ENCODE peak calls at places on chromosomes 1 and 21, in seven cellular contexts. W is GM12878, N is K562, H is H1, F is SK-N-SH, A is HCT116, R is HepG2. K is an unnamed sample.

GRCh38 chr1:47643506-47644215 is 205.8 kb downstream of the FOXD2 start:
- DNase-seq in W (no peak), N (no peak), H (no peak), F (no peak), A (no peak), R (no peak), K (no peak)

GRCh38 chr21:41634858-41635257 is 126.9 kb upstream of the TMPRSS2 start:
- DNase-seq in W (no peak), N (no peak), H (no peak), F (no peak), A (no peak), R (no peak), K (no peak)

GRCh38 chr21:41080485-41080884 is 87.5 kb upstream of the BACE2 start:
- DNase-seq in W (no peak), N (no peak), H (no peak), F (no peak), A (no peak), R (no peak), K (no peak)

GRCh38 chr1:18927082-18927653 is 24.8 kb upstream of the ALDH4A1 start:
- DNase-seq in W (no peak), N (no peak), H (no peak), F (no peak), A (no peak), R (no peak), K (no peak)

GRCh38 chr1:237580726-237581125 is 310.0 kb downstream of the ZP4 start:
- DNase-seq in W (no peak), N (no peak), H (no peak), F (no peak), A (no peak), R (no peak), K (no peak)

GRCh38 chr1:81477704-81478103 is 323.0 kb upstream of the ADGRL2 start:
- DNase-seq in W (no peak), N (no peak), H (no peak), F (no peak), A (no peak), R (no peak), K (no peak)

GRCh38 chr1:101025283-101025679 is 303 bp downstream of the DPH5 start:
- DNase-seq in W (peak), N (no peak), H (no peak), F (peak), A (no peak), R (peak), K (no peak)

GRCh38 chr1:76074321-76075187 is at the start of gene ST6GALNAC3:
- DNase-seq in W (no peak), N (peak), H (peak), F (peak), A (no peak), R (peak), K (peak)

GRCh38 chr21:29436143-29436542 is 137.4 kb downstream of the BACH1 start:
- DNase-seq in W (no peak), N (no peak), H (no peak), F (no peak), A (no peak), R (no peak), K (no peak)

GRCh38 chr1:234699795-234700665 is 90.1 kb upstream of the IRF2BP2 start:
- DNase-seq in W (peak), N (peak), H (no peak), F (peak), A (peak), R (no peak), K (no peak)

GRCh38 chr1:10835423-10836421 is 39.3 kb upstream of the CASZ1 start:
- DNase-seq in W (no peak), N (peak), H (peak), F (peak), A (peak), R (peak), K (peak)

GRCh38 chr1:53449026-53449425 is 10.2 kb upstream of the DMRTB1 start:
- DNase-seq in W (no peak), N (no peak), H (no peak), F (no peak), A (no peak), R (no peak), K (no peak)

GRCh38 chr1:232697191-232697590 is 67.3 kb upstream of the SIPA1L2 start:
- DNase-seq in W (no peak), N (no peak), H (no peak), F (no peak), A (no peak), R (no peak), K (no peak)

GRCh38 chr1:88800382-88801051 is 90.8 kb downstream of the GTF2B start:
- DNase-seq in W (no peak), N (peak), H (no peak), F (peak), A (no peak), R (peak), K (no peak)

GRCh38 chr1:206909167-206909882 is 12.1 kb downstream of the IL24 start:
- DNase-seq in W (no peak), N (peak), H (no peak), F (peak), A (no peak), R (no peak), K (peak)

GRCh38 chr1:234437423-234438171 is 41.4 kb downstream of the TARBP1 start:
- DNase-seq in W (no peak), N (no peak), H (no peak), F (peak), A (no peak), R (peak), K (no peak)

GRCh38 chr1:98286656-98287055 is 365.8 kb upstream of the DPYD start:
- DNase-seq in W (no peak), N (no peak), H (no peak), F (no peak), A (no peak), R (no peak), K (no peak)

GRCh38 chr1:151458936-151459330 is 361 bp downstream of the POGZ start:
- DNase-seq in W (no peak), N (peak), H (no peak), F (peak), A (peak), R (peak), K (peak)

GRCh38 chr1:31183927-31184554 is 55.6 kb downstream of the NKAIN1 start:
- DNase-seq in W (no peak), N (peak), H (no peak), F (peak), A (peak), R (peak), K (peak)

GRCh38 chr1:201504799-201505504 is 2.0 kb downstream of the CSRP1 start:
- DNase-seq in W (no peak), N (no peak), H (no peak), F (no peak), A (no peak), R (no peak), K (no peak)

GRCh38 chr1:201461783-201462441 is 7.1 kb downstream of the PHLDA3 start:
- DNase-seq in W (no peak), N (peak), H (no peak), F (no peak), A (peak), R (peak), K (no peak)

GRCh38 chr21:42579456-42580075 is 65.9 kb downstream of the SLC37A1 start:
- DNase-seq in W (no peak), N (no peak), H (no peak), F (no peak), A (no peak), R (no peak), K (no peak)

GRCh38 chr1:200428482-200429205 is 18.8 kb upstream of the ZNF281 start:
- DNase-seq in W (no peak), N (no peak), H (no peak), F (no peak), A (no peak), R (no peak), K (no peak)

GRCh38 chr1:182185822-182186756 is 124.6 kb upstream of the ZNF648 start:
- DNase-seq in W (no peak), N (no peak), H (no peak), F (no peak), A (peak), R (peak), K (peak)

GRCh38 chr1:193417420-193417819 is 231.0 kb upstream of the B3GALT2 start:
- DNase-seq in W (no peak), N (no peak), H (no peak), F (no peak), A (no peak), R (no peak), K (no peak)

GRCh38 chr1:15296602-15297321 is 49.7 kb downstream of the FHAD1 start:
- DNase-seq in W (no peak), N (no peak), H (no peak), F (no peak), A (no peak), R (no peak), K (no peak)

GRCh38 chr1:214022229-214022791 is 34.5 kb downstream of the PROX1 start:
- DNase-seq in W (no peak), N (no peak), H (no peak), F (no peak), A (no peak), R (no peak), K (no peak)

GRCh38 chr1:100734716-100735115 is 15.2 kb downstream of the VCAM1 start:
- DNase-seq in W (no peak), N (no peak), H (no peak), F (no peak), A (no peak), R (no peak), K (no peak)

GRCh38 chr1:91736999-91737615 is 148.8 kb downstream of the TGFBR3 start:
- DNase-seq in W (no peak), N (no peak), H (peak), F (no peak), A (peak), R (peak), K (peak)

GRCh38 chr1:58812926-58813325 is 29.1 kb upstream of the JUN start:
- DNase-seq in W (no peak), N (no peak), H (no peak), F (no peak), A (no peak), R (no peak), K (no peak)

GRCh38 chr21:35113064-35113463 is 64.0 kb upstream of the RUNX1 start:
- DNase-seq in W (no peak), N (no peak), H (no peak), F (no peak), A (no peak), R (no peak), K (no peak)

GRCh38 chr1:194133152-194133551 is 946.7 kb upstream of the B3GALT2 start:
- DNase-seq in W (no peak), N (no peak), H (no peak), F (no peak), A (no peak), R (no peak), K (no peak)

GRCh38 chr1:1093610-1093943 is 19.5 kb upstream of the RNF223 start:
- DNase-seq in W (no peak), N (no peak), H (no peak), F (no peak), A (no peak), R (no peak), K (no peak)

GRCh38 chr1:51897699-51898031 is 19.1 kb upstream of the NRDC start:
- DNase-seq in W (no peak), N (no peak), H (no peak), F (no peak), A (peak), R (no peak), K (no peak)

GRCh38 chr1:110235839-110236682 is 25.9 kb downstream of the KCNC4 start:
- DNase-seq in W (no peak), N (peak), H (no peak), F (no peak), A (peak), R (no peak), K (peak)

GRCh38 chr1:186511761-186512637 is 51.1 kb upstream of the PDC start:
- DNase-seq in W (no peak), N (no peak), H (no peak), F (no peak), A (no peak), R (no peak), K (peak)

GRCh38 chr1:196136396-196136795 is 471.8 kb downstream of the KCNT2 start:
- DNase-seq in W (no peak), N (no peak), H (no peak), F (no peak), A (no peak), R (no peak), K (no peak)

GRCh38 chr21:37915941-37916794 is at the start of gene KCNJ6:
- DNase-seq in W (no peak), N (peak), H (no peak), F (peak), A (no peak), R (no peak), K (no peak)

GRCh38 chr1:119617751-119618691 is 30.0 kb downstream of the ZNF697 start:
- DNase-seq in W (no peak), N (no peak), H (no peak), F (no peak), A (no peak), R (peak), K (no peak)
- TF ChIP-seq JUND in W (no peak), N (peak), H (no peak), F (peak), A (no peak), R (no peak), K (no peak)

GRCh38 chr1:27391511-27392095 is 819 bp upstream of the GPR3 start:
- DNase-seq in W (no peak), N (peak), H (no peak), F (no peak), A (peak), R (peak), K (no peak)

GRCh38 chr1:27392096-27392777 is at the start of gene GPR3:
- DNase-seq in W (no peak), N (peak), H (peak), F (peak), A (peak), R (peak), K (peak)

GRCh38 chr1:27383661-27384060 is 528 bp upstream of the CD164L2 start:
- DNase-seq in W (no peak), N (no peak), H (no peak), F (no peak), A (no peak), R (no peak), K (no peak)

GRCh38 chr1:27392778-27393635 is 585 bp downstream of the GPR3 start:
- DNase-seq in W (no peak), N (peak), H (no peak), F (peak), A (no peak), R (no peak), K (no peak)

GRCh38 chr1:27388337-27389005 is 4.0 kb upstream of the GPR3 start:
- DNase-seq in W (no peak), N (peak), H (no peak), F (peak), A (peak), R (peak), K (peak)
- TF ChIP-seq JUND in W (no peak), N (peak), H (peak), F (no peak), A (no peak), R (no peak), K (no peak)

DNA sequence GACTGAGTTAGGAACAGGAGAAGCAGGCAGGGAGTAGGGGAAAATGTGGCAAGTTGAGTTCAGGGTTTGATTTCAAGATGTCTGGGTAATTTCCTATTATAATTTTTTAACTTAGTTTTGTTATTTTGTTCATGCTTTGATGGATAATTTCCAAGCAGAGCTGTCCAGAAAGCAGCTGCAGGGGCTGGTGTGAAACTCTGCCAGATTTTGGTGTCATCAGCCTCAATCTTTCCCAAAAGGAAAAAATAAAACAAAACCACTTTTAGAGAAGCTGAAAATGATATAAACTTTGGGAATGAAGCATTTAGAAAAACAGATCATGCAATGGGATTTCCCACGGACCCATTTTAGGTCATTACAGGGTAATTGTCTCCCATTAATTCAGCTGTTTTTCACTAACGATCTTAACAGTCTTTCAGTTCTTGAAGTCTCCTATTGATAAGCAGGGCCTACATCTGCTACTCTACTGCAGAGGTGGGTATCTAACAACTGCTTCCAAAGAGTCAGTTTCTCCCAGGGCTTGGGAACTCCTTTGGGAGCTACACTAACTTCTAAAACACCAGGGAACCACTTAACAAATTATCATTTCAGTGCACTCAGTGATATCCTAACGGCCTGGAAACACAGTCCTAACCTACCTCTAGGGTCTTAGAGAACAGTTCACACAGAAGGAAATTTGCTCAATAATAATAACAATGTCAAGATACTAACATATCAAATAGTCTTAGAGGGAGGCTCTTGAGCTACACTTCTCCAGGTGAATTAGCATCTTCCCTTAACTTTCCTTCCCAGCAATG is 12.3 kb downstream of the ZNF436 start:
- DNase-seq in W (no peak), N (no peak), H (peak), F (no peak), A (no peak), R (no peak), K (no peak)
- TF ChIP-seq JUND in W (no peak), N (no peak), H (no peak), F (no peak), A (no peak), R (no peak), K (no peak)

GRCh38 chr1:3989465-3989864 is 89.4 kb upstream of the C1orf174 start:
- DNase-seq in W (no peak), N (no peak), H (no peak), F (no peak), A (no peak), R (no peak), K (no peak)

GRCh38 chr1:3988431-3988830 is 88.4 kb upstream of the C1orf174 start:
- DNase-seq in W (no peak), N (no peak), H (no peak), F (no peak), A (no peak), R (no peak), K (no peak)

GRCh38 chr1:3984586-3984985 is 84.5 kb upstream of the C1orf174 start:
- DNase-seq in W (no peak), N (no peak), H (no peak), F (no peak), A (no peak), R (no peak), K (no peak)

GRCh38 chr1:3986686-3987218 is 86.7 kb upstream of the C1orf174 start:
- DNase-seq in W (no peak), N (no peak), H (no peak), F (no peak), A (no peak), R (no peak), K (no peak)

GRCh38 chr1:3987669-3988235 is 87.7 kb upstream of the C1orf174 start:
- DNase-seq in W (no peak), N (no peak), H (no peak), F (no peak), A (no peak), R (no peak), K (no peak)
- TF ChIP-seq JUND in W (no peak), N (no peak), H (no peak), F (no peak), A (no peak), R (no peak), K (no peak)

GRCh38 chr1:55131218-55131617 is 83.9 kb downstream of the USP24 start:
- DNase-seq in W (no peak), N (no peak), H (no peak), F (no peak), A (no peak), R (no peak), K (no peak)

GRCh38 chr1:55134152-55134808 is 80.9 kb downstream of the USP24 start:
- DNase-seq in W (no peak), N (no peak), H (no peak), F (no peak), A (no peak), R (no peak), K (no peak)

GRCh38 chr1:55128418-55128817 is 86.7 kb downstream of the USP24 start:
- DNase-seq in W (no peak), N (no peak), H (no peak), F (no peak), A (no peak), R (peak), K (no peak)

GRCh38 chr1:55129194-55129728 is 85.9 kb downstream of the USP24 start:
- DNase-seq in W (no peak), N (no peak), H (no peak), F (no peak), A (no peak), R (no peak), K (no peak)

GRCh38 chr1:55131801-55132200 is 83.4 kb downstream of the USP24 start:
- DNase-seq in W (no peak), N (no peak), H (no peak), F (no peak), A (no peak), R (no peak), K (no peak)
- TF ChIP-seq JUND in W (no peak), N (no peak), H (no peak), F (no peak), A (no peak), R (no peak), K (no peak)

GRCh38 chr1:84991097-84991890 is 5.6 kb downstream of the MCOLN2 start:
- DNase-seq in W (no peak), N (no peak), H (no peak), F (no peak), A (no peak), R (no peak), K (no peak)
- TF ChIP-seq JUND in W (no peak), N (no peak), H (no peak), F (no peak), A (no peak), R (no peak), K (no peak)

GRCh38 chr1:43833013-43833412 is 100.6 kb upstream of the ARTN start:
- DNase-seq in W (no peak), N (no peak), H (no peak), F (no peak), A (no peak), R (no peak), K (no peak)

GRCh38 chr1:43831866-43832654 is 101.5 kb upstream of the ARTN start:
- DNase-seq in W (peak), N (no peak), H (no peak), F (no peak), A (no peak), R (no peak), K (no peak)

GRCh38 chr1:43834280-43835140 is 99.1 kb upstream of the ARTN start:
- DNase-seq in W (no peak), N (peak), H (no peak), F (no peak), A (no peak), R (no peak), K (no peak)

GRCh38 chr1:43836267-43836951 is 97.2 kb upstream of the ARTN start:
- DNase-seq in W (peak), N (peak), H (no peak), F (peak), A (no peak), R (peak), K (no peak)

GRCh38 chr1:43835141-43836021 is 98.2 kb upstream of the ARTN start:
- DNase-seq in W (no peak), N (peak), H (peak), F (peak), A (peak), R (no peak), K (no peak)
- TF ChIP-seq JUND in W (no peak), N (peak), H (peak), F (peak), A (peak), R (no peak), K (no peak)

DNA sequence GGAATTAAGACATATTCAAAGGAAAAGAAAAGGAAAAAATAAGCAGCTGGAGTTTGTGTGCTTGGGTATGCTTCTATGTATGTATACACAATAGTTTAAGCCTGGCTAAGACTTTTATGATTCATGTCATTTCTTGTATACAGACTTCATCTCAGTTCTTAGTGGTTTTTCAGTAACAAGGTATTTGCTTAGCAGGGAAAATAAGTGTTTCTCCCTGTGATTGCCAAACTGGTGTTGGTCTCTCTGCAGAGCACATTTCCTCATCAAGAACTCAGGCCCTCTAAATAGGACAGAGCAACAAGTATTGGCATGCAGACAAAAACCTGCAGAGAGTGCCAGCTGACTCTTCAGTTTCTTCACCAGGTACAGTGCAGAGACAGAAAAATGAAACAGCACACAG is 484.4 kb upstream of the ZRANB2 start:
- DNase-seq in W (no peak), N (no peak), H (no peak), F (no peak), A (no peak), R (no peak), K (no peak)
- TF ChIP-seq JUND in W (no peak), N (no peak), H (no peak), F (no peak), A (no peak), R (no peak), K (no peak)

K was measured in T47D.